ENCODE peak calls at places on chromosome 3, in nine cellular contexts. One of them, this sample, is unnamed.

GRCh38 chr3:122676759-122677158 is 3.9 kb upstream of the PARP14 start:
- DNase-seq in uterus: no peak
- DNase-seq in T-helper 17 cell: no peak
- DNase-seq in brain microvascular endothelial cell: peak
- DNase-seq in KBM-7: no peak
- DNase-seq in ELR: no peak
- DNase-seq in neural crest cell: no peak
- DNase-seq in GM20000: no peak
- DNase-seq in fibroblast of the aortic adventitia: peak
- DNase-seq in this sample: no peak

GRCh38 chr3:138468886-138469285 is 34.5 kb downstream of the ESYT3 start:
- DNase-seq in uterus: no peak
- DNase-seq in T-helper 17 cell: no peak
- DNase-seq in brain microvascular endothelial cell: peak
- DNase-seq in KBM-7: no peak
- DNase-seq in ELR: peak
- DNase-seq in neural crest cell: no peak
- DNase-seq in GM20000: no peak
- DNase-seq in fibroblast of the aortic adventitia: no peak
- DNase-seq in this sample: no peak

GRCh38 chr3:150925751-150926201 is 20.5 kb upstream of the MINDY4B start:
- DNase-seq in uterus: peak
- DNase-seq in T-helper 17 cell: peak
- DNase-seq in brain microvascular endothelial cell: no peak
- DNase-seq in KBM-7: peak
- DNase-seq in ELR: peak
- DNase-seq in neural crest cell: peak
- DNase-seq in GM20000: peak
- DNase-seq in fibroblast of the aortic adventitia: no peak
- DNase-seq in this sample: no peak

GRCh38 chr3:48417529-48418108 is 12.3 kb downstream of the PLXNB1 start:
- DNase-seq in uterus: no peak
- DNase-seq in T-helper 17 cell: no peak
- DNase-seq in brain microvascular endothelial cell: no peak
- DNase-seq in KBM-7: no peak
- DNase-seq in ELR: no peak
- DNase-seq in neural crest cell: no peak
- DNase-seq in GM20000: no peak
- DNase-seq in fibroblast of the aortic adventitia: no peak
- DNase-seq in this sample: no peak

GRCh38 chr3:184742676-184743135 is 30.8 kb upstream of the MAGEF1 start:
- DNase-seq in uterus: peak
- DNase-seq in T-helper 17 cell: no peak
- DNase-seq in brain microvascular endothelial cell: no peak
- DNase-seq in KBM-7: no peak
- DNase-seq in ELR: no peak
- DNase-seq in neural crest cell: no peak
- DNase-seq in GM20000: no peak
- DNase-seq in fibroblast of the aortic adventitia: no peak
- DNase-seq in this sample: no peak

GRCh38 chr3:127074900-127075360 is 92.0 kb downstream of the PLXNA1 start:
- DNase-seq in uterus: no peak
- DNase-seq in T-helper 17 cell: no peak
- DNase-seq in brain microvascular endothelial cell: peak
- DNase-seq in KBM-7: peak
- DNase-seq in ELR: peak
- DNase-seq in neural crest cell: no peak
- DNase-seq in GM20000: peak
- DNase-seq in fibroblast of the aortic adventitia: peak
- DNase-seq in this sample: no peak

GRCh38 chr3:129654126-129654525 is 47.6 kb upstream of the PLXND1 start:
- DNase-seq in uterus: no peak
- DNase-seq in T-helper 17 cell: no peak
- DNase-seq in brain microvascular endothelial cell: peak
- DNase-seq in KBM-7: no peak
- DNase-seq in ELR: no peak
- DNase-seq in neural crest cell: no peak
- DNase-seq in GM20000: no peak
- DNase-seq in fibroblast of the aortic adventitia: peak
- DNase-seq in this sample: no peak

GRCh38 chr3:194691481-194692281 is 6.0 kb downstream of the FAM43A start:
- DNase-seq in uterus: no peak
- DNase-seq in T-helper 17 cell: no peak
- DNase-seq in brain microvascular endothelial cell: peak
- DNase-seq in KBM-7: peak
- DNase-seq in ELR: no peak
- DNase-seq in neural crest cell: no peak
- DNase-seq in GM20000: peak
- DNase-seq in fibroblast of the aortic adventitia: no peak
- DNase-seq in this sample: no peak

GRCh38 chr3:195808741-195809290 is 2.9 kb downstream of the MUC4 start:
- DNase-seq in uterus: no peak
- DNase-seq in T-helper 17 cell: no peak
- DNase-seq in brain microvascular endothelial cell: no peak
- DNase-seq in KBM-7: no peak
- DNase-seq in ELR: peak
- DNase-seq in neural crest cell: no peak
- DNase-seq in GM20000: no peak
- DNase-seq in fibroblast of the aortic adventitia: no peak
- DNase-seq in this sample: no peak

GRCh38 chr3:127002195-127003174 is 19.6 kb downstream of the PLXNA1 start:
- DNase-seq in uterus: peak
- DNase-seq in T-helper 17 cell: no peak
- DNase-seq in brain microvascular endothelial cell: peak
- DNase-seq in KBM-7: no peak
- DNase-seq in ELR: peak
- DNase-seq in neural crest cell: peak
- DNase-seq in GM20000: peak
- DNase-seq in fibroblast of the aortic adventitia: peak
- DNase-seq in this sample: peak

GRCh38 chr3:41742127-41742526 is 219.8 kb downstream of the ULK4 start:
- DNase-seq in uterus: no peak
- DNase-seq in T-helper 17 cell: no peak
- DNase-seq in brain microvascular endothelial cell: no peak
- DNase-seq in KBM-7: no peak
- DNase-seq in ELR: no peak
- DNase-seq in neural crest cell: no peak
- DNase-seq in GM20000: no peak
- DNase-seq in fibroblast of the aortic adventitia: no peak
- DNase-seq in this sample: no peak

GRCh38 chr3:64224826-64225606 is at the start of gene PRICKLE2:
- DNase-seq in uterus: peak
- DNase-seq in T-helper 17 cell: no peak
- DNase-seq in brain microvascular endothelial cell: peak
- DNase-seq in KBM-7: no peak
- DNase-seq in ELR: peak
- DNase-seq in neural crest cell: peak
- DNase-seq in GM20000: peak
- DNase-seq in fibroblast of the aortic adventitia: peak
- DNase-seq in this sample: peak

GRCh38 chr3:29373016-29373690 is 92.3 kb downstream of the RBMS3 start:
- DNase-seq in uterus: no peak
- DNase-seq in T-helper 17 cell: no peak
- DNase-seq in brain microvascular endothelial cell: peak
- DNase-seq in KBM-7: no peak
- DNase-seq in ELR: peak
- DNase-seq in neural crest cell: no peak
- DNase-seq in GM20000: no peak
- DNase-seq in fibroblast of the aortic adventitia: peak
- DNase-seq in this sample: no peak

GRCh38 chr3:60743631-60744164 is 507.6 kb downstream of the FHIT start:
- DNase-seq in uterus: no peak
- DNase-seq in T-helper 17 cell: no peak
- DNase-seq in brain microvascular endothelial cell: no peak
- DNase-seq in KBM-7: peak
- DNase-seq in ELR: no peak
- DNase-seq in neural crest cell: peak
- DNase-seq in GM20000: no peak
- DNase-seq in fibroblast of the aortic adventitia: no peak
- DNase-seq in this sample: no peak

GRCh38 chr3:50671331-50671730 is 3.4 kb upstream of the DOCK3 start:
- DNase-seq in uterus: no peak
- DNase-seq in T-helper 17 cell: no peak
- DNase-seq in brain microvascular endothelial cell: peak
- DNase-seq in KBM-7: peak
- DNase-seq in ELR: peak
- DNase-seq in neural crest cell: no peak
- DNase-seq in GM20000: no peak
- DNase-seq in fibroblast of the aortic adventitia: peak
- DNase-seq in this sample: peak

GRCh38 chr3:17158941-17159682 is 274.4 kb downstream of the PLCL2 start:
- DNase-seq in uterus: no peak
- DNase-seq in T-helper 17 cell: no peak
- DNase-seq in brain microvascular endothelial cell: no peak
- DNase-seq in KBM-7: no peak
- DNase-seq in ELR: peak
- DNase-seq in neural crest cell: no peak
- DNase-seq in GM20000: no peak
- DNase-seq in fibroblast of the aortic adventitia: no peak
- DNase-seq in this sample: no peak

GRCh38 chr3:23880703-23881339 is 36.0 kb downstream of the NKIRAS1 start:
- DNase-seq in uterus: no peak
- DNase-seq in T-helper 17 cell: no peak
- DNase-seq in brain microvascular endothelial cell: no peak
- DNase-seq in KBM-7: no peak
- DNase-seq in ELR: no peak
- DNase-seq in neural crest cell: no peak
- DNase-seq in GM20000: no peak
- DNase-seq in fibroblast of the aortic adventitia: no peak
- DNase-seq in this sample: no peak

GRCh38 chr3:168512802-168513201 is 417.1 kb upstream of the GOLIM4 start:
- DNase-seq in uterus: no peak
- DNase-seq in T-helper 17 cell: no peak
- DNase-seq in brain microvascular endothelial cell: no peak
- DNase-seq in KBM-7: no peak
- DNase-seq in ELR: no peak
- DNase-seq in neural crest cell: no peak
- DNase-seq in GM20000: no peak
- DNase-seq in fibroblast of the aortic adventitia: no peak
- DNase-seq in this sample: no peak

GRCh38 chr3:114624676-114625181 is 330.9 kb downstream of the TIGIT start:
- DNase-seq in uterus: peak
- DNase-seq in T-helper 17 cell: no peak
- DNase-seq in brain microvascular endothelial cell: peak
- DNase-seq in KBM-7: no peak
- DNase-seq in ELR: peak
- DNase-seq in neural crest cell: peak
- DNase-seq in GM20000: no peak
- DNase-seq in fibroblast of the aortic adventitia: peak
- DNase-seq in this sample: peak

GRCh38 chr3:133885241-133885711 is 10.4 kb downstream of the RAB6B start:
- DNase-seq in uterus: no peak
- DNase-seq in T-helper 17 cell: no peak
- DNase-seq in brain microvascular endothelial cell: no peak
- DNase-seq in KBM-7: no peak
- DNase-seq in ELR: no peak
- DNase-seq in neural crest cell: no peak
- DNase-seq in GM20000: no peak
- DNase-seq in fibroblast of the aortic adventitia: no peak
- DNase-seq in this sample: peak

GRCh38 chr3:128390867-128391266 is 75.8 kb downstream of the DNAJB8 start:
- DNase-seq in uterus: no peak
- DNase-seq in T-helper 17 cell: no peak
- DNase-seq in brain microvascular endothelial cell: no peak
- DNase-seq in KBM-7: no peak
- DNase-seq in ELR: no peak
- DNase-seq in neural crest cell: no peak
- DNase-seq in GM20000: no peak
- DNase-seq in fibroblast of the aortic adventitia: no peak
- DNase-seq in this sample: no peak

GRCh38 chr3:156812521-156813335 is 13.4 kb upstream of the LEKR1 start:
- DNase-seq in uterus: no peak
- DNase-seq in T-helper 17 cell: no peak
- DNase-seq in brain microvascular endothelial cell: peak
- DNase-seq in KBM-7: no peak
- DNase-seq in ELR: peak
- DNase-seq in neural crest cell: no peak
- DNase-seq in GM20000: no peak
- DNase-seq in fibroblast of the aortic adventitia: no peak
- DNase-seq in this sample: no peak

GRCh38 chr3:45034612-45035252 is 8.6 kb downstream of the CLEC3B start:
- DNase-seq in uterus: no peak
- DNase-seq in T-helper 17 cell: no peak
- DNase-seq in brain microvascular endothelial cell: no peak
- DNase-seq in KBM-7: peak
- DNase-seq in ELR: peak
- DNase-seq in neural crest cell: no peak
- DNase-seq in GM20000: peak
- DNase-seq in fibroblast of the aortic adventitia: no peak
- DNase-seq in this sample: peak

GRCh38 chr3:10693457-10693856 is 122.6 kb upstream of the SLC6A11 start:
- DNase-seq in uterus: no peak
- DNase-seq in T-helper 17 cell: no peak
- DNase-seq in brain microvascular endothelial cell: no peak
- DNase-seq in KBM-7: peak
- DNase-seq in ELR: peak
- DNase-seq in neural crest cell: no peak
- DNase-seq in GM20000: no peak
- DNase-seq in fibroblast of the aortic adventitia: peak
- DNase-seq in this sample: no peak

GRCh38 chr3:108127301-108127988 is 36.6 kb upstream of the CD47 start:
- DNase-seq in uterus: no peak
- DNase-seq in T-helper 17 cell: peak
- DNase-seq in brain microvascular endothelial cell: no peak
- DNase-seq in KBM-7: peak
- DNase-seq in ELR: no peak
- DNase-seq in neural crest cell: no peak
- DNase-seq in GM20000: peak
- DNase-seq in fibroblast of the aortic adventitia: no peak
- DNase-seq in this sample: no peak

GRCh38 chr3:126389112-126389791 is 5.5 kb upstream of the CFAP100 start:
- DNase-seq in uterus: peak
- DNase-seq in T-helper 17 cell: no peak
- DNase-seq in brain microvascular endothelial cell: peak
- DNase-seq in KBM-7: peak
- DNase-seq in ELR: peak
- DNase-seq in neural crest cell: peak
- DNase-seq in GM20000: peak
- DNase-seq in fibroblast of the aortic adventitia: peak
- DNase-seq in this sample: peak

GRCh38 chr3:196528639-196529233 is 13.6 kb upstream of the SMCO1 start:
- DNase-seq in uterus: peak
- DNase-seq in T-helper 17 cell: peak
- DNase-seq in brain microvascular endothelial cell: peak
- DNase-seq in KBM-7: peak
- DNase-seq in ELR: peak
- DNase-seq in neural crest cell: peak
- DNase-seq in GM20000: peak
- DNase-seq in fibroblast of the aortic adventitia: peak
- DNase-seq in this sample: peak

GRCh38 chr3:156781310-156782230 is 44.6 kb upstream of the LEKR1 start:
- DNase-seq in uterus: no peak
- DNase-seq in T-helper 17 cell: no peak
- DNase-seq in brain microvascular endothelial cell: peak
- DNase-seq in KBM-7: peak
- DNase-seq in ELR: peak
- DNase-seq in neural crest cell: no peak
- DNase-seq in GM20000: no peak
- DNase-seq in fibroblast of the aortic adventitia: peak
- DNase-seq in this sample: no peak

GRCh38 chr3:119380697-119381096 is 82.7 kb downstream of the TMEM39A start:
- DNase-seq in uterus: no peak
- DNase-seq in T-helper 17 cell: no peak
- DNase-seq in brain microvascular endothelial cell: no peak
- DNase-seq in KBM-7: no peak
- DNase-seq in ELR: peak
- DNase-seq in neural crest cell: no peak
- DNase-seq in GM20000: no peak
- DNase-seq in fibroblast of the aortic adventitia: no peak
- DNase-seq in this sample: no peak

GRCh38 chr3:48137425-48137999 is 50.7 kb downstream of the CDC25A start:
- DNase-seq in uterus: no peak
- DNase-seq in T-helper 17 cell: no peak
- DNase-seq in brain microvascular endothelial cell: no peak
- DNase-seq in KBM-7: no peak
- DNase-seq in ELR: no peak
- DNase-seq in neural crest cell: no peak
- DNase-seq in GM20000: no peak
- DNase-seq in fibroblast of the aortic adventitia: no peak
- DNase-seq in this sample: no peak

GRCh38 chr3:23113455-23114171 is 89.5 kb upstream of the UBE2E2 start:
- DNase-seq in uterus: peak
- DNase-seq in T-helper 17 cell: no peak
- DNase-seq in brain microvascular endothelial cell: peak
- DNase-seq in KBM-7: peak
- DNase-seq in ELR: peak
- DNase-seq in neural crest cell: no peak
- DNase-seq in GM20000: no peak
- DNase-seq in fibroblast of the aortic adventitia: peak
- DNase-seq in this sample: no peak